ENCODE peak calls at places on chromosome 22, in four cellular contexts. I is ovary, F is HCT116, H is tibial nerve. E is an unnamed sample.

GRCh38 chr22:36197065-36197440 is 4.6 kb downstream of the APOL4 start:
- DNase-seq in I (peak; percentile 73), F (no peak), H (no peak), E (peak; percentile 78)

GRCh38 chr22:35528967-35529366 is 11.7 kb upstream of the RASD2 start:
- DNase-seq in I (no peak), F (no peak), H (no peak), E (no peak)

GRCh38 chr22:28514314-28514713 is 165.3 kb downstream of the TTC28 start:
- DNase-seq in I (no peak), F (no peak), H (no peak), E (no peak)

GRCh38 chr22:48941903-48942625 is 885.6 kb downstream of the BRD1 start:
- DNase-seq in I (no peak), F (no peak), H (no peak), E (no peak)

GRCh38 chr22:42644422-42645340 is 4.3 kb upstream of the ATP5MGL start:
- DNase-seq in I (peak; percentile 74), F (no peak), H (no peak), E (peak; percentile 81)

GRCh38 chr22:49955581-49956417 is 4.8 kb upstream of the PIM3 start:
- DNase-seq in I (peak; percentile 25), F (no peak), H (no peak), E (peak; percentile 43)

GRCh38 chr22:41565403-41566054 is 4.7 kb downstream of the CSDC2 start:
- DNase-seq in I (peak; percentile 78), F (peak; percentile 61), H (no peak), E (peak; percentile 34)

GRCh38 chr22:18044548-18045271 is 20.3 kb upstream of the MICAL3 start:
- DNase-seq in I (peak; percentile 96), F (no peak), H (peak; percentile 47), E (peak; percentile 51)

GRCh38 chr22:46045459-46046298 is 68.7 kb upstream of the WNT7B start:
- DNase-seq in I (peak; percentile 53), F (no peak), H (peak; percentile 15), E (no peak)

GRCh38 chr22:48186121-48186790 is 1423.8 kb downstream of the TBC1D22A start:
- DNase-seq in I (no peak), F (no peak), H (no peak), E (no peak)

GRCh38 chr22:38176170-38176741 is 5.4 kb downstream of the PLA2G6 start:
- DNase-seq in I (peak; percentile 59), F (no peak), H (peak; percentile 43), E (peak; percentile 97)

GRCh38 chr22:27381552-27381951 is 420.0 kb downstream of the MN1 start:
- DNase-seq in I (no peak), F (no peak), H (no peak), E (no peak)

GRCh38 chr22:36762687-36763260 is 13.1 kb downstream of the IFT27 start:
- DNase-seq in I (no peak), F (no peak), H (no peak), E (no peak)

DNA sequence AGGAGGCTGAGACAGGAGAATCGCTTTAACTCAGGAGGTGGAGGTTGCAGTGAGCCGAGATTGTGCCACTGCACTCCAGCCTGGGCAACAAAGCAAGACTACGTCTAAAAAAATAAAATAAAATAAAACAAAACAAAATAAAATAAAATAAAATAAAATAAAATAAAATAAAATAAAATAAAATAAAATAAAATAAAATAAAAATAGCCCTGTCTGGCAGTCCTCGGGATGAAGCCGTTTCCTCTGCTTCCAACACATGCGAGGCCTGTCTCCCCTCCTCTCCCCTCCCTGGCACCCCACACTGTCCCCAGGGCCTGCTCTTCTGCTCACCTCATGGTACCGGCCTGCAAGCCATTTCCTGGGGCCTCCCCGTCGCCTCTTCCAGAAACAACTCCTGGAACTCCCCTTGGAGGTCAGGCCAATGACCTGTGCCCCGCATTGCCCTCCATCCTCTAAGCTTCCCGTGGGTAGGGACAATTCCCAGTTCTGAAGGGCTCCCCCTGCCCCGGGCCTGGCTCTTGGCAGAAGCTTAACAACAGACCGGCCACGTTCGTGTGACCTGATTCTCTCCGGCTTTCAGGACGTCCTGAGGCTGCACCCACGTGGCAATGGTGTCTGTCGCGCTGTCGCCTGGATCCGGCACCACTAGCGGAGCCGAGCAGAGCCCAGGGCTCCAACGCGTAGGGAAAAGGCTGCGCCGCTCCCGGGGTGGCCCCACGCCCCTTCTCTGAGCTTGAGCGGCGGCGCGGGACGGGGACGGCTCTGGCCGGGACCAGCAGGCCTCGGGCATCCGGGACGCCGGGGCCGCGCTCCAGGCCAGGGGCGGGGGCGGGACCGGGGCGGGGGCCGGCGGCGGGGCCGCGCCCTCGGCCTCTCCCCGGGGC is 456 bp upstream of the PARVB start:
- DNase-seq in I (peak; percentile 50), F (no peak), H (no peak), E (peak; percentile 80)
- H3K27ac ChIP-seq in I (no peak overlapping the region), F (peak overlapping the region; percentile 74), H (peak overlapping the region; percentile 26), E (peak overlapping the region; percentile 96)

GRCh38 chr22:24515025-24515338 is 19.9 kb downstream of the UPB1 start:
- DNase-seq in I (no peak), F (no peak), H (no peak), E (peak; percentile 18)

GRCh38 chr22:24510694-24511625 is 15.8 kb downstream of the UPB1 start:
- DNase-seq in I (no peak), F (no peak), H (no peak), E (peak; percentile 35)

GRCh38 chr22:24513706-24514240 is 18.6 kb downstream of the UPB1 start:
- DNase-seq in I (no peak), F (no peak), H (no peak), E (no peak)

GRCh38 chr22:24514241-24515024 is 19.3 kb downstream of the UPB1 start:
- DNase-seq in I (no peak), F (no peak), H (no peak), E (peak; percentile 1)

DNA sequence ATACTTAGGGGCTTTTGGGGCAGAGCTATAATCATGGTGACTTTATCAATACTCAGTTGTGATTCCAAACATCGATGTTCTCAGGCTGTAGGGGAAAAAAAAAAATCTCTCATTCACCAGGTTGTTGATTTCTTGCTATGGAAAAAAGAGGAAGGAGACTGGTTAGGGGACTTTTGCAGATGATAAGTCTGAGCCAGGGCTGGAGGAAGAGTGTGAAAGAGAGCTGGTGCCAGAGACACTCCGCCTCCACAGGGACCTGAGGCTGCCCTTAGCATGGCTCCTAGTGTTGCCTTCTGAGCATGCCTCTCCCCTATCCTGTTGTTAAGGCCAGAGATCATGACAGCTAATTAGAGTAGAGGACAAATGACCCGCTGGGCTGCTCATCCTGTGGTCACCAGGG is 16.9 kb downstream of the UPB1 start:
- DNase-seq in I (no peak), F (no peak), H (no peak), E (no peak)
- H3K27ac ChIP-seq in I (no peak overlapping the region), F (no peak overlapping the region), H (no peak overlapping the region), E (no peak overlapping the region)

GRCh38 chr22:39350803-39351688 is 1.3 kb downstream of the SYNGR1 start:
- DNase-seq in I (no peak), F (no peak), H (no peak), E (no peak)
- H3K27ac ChIP-seq in I (peak overlapping the region; percentile 87), F (no peak overlapping the region), H (peak overlapping the region; percentile 88), E (peak overlapping the region; percentile 71)

GRCh38 chr22:40542821-40543540 is 93.5 kb downstream of the MRTFA start:
- DNase-seq in I (no peak), F (no peak), H (no peak), E (no peak)
- H3K27ac ChIP-seq in I (no peak overlapping the region), F (no peak overlapping the region), H (peak overlapping the region; percentile 71), E (no peak overlapping the region)

GRCh38 chr22:30206964-30207363 is 39.6 kb downstream of the LIF start:
- DNase-seq in I (peak; percentile 37), F (peak; percentile 78), H (no peak), E (peak; percentile 78)
- H3K27ac ChIP-seq in I (no peak overlapping the region), F (peak overlapping the region; percentile 96), H (peak overlapping the region; percentile 79), E (no peak overlapping the region)

GRCh38 chr22:39528681-39529486 is 3.7 kb downstream of the RPS19BP1 start:
- DNase-seq in I (peak; percentile 91), F (peak; percentile 88), H (peak; percentile 83), E (peak; percentile 90)

GRCh38 chr22:39527481-39527961 is 5.0 kb downstream of the RPS19BP1 start:
- DNase-seq in I (no peak), F (no peak), H (no peak), E (no peak)

GRCh38 chr22:39529487-39529851 is 3.1 kb downstream of the RPS19BP1 start:
- DNase-seq in I (no peak), F (no peak), H (no peak), E (no peak)

GRCh38 chr22:39526736-39527171 is 5.8 kb downstream of the RPS19BP1 start:
- DNase-seq in I (no peak), F (no peak), H (no peak), E (no peak)

GRCh38 chr22:39528080-39528661 is 4.4 kb downstream of the RPS19BP1 start:
- DNase-seq in I (no peak), F (no peak), H (no peak), E (no peak)
- H3K27ac ChIP-seq in I (no peak overlapping the region), F (peak overlapping the region; percentile 0), H (peak overlapping the region; percentile 39), E (peak overlapping the region; percentile 100)

E was measured in psoas muscle.